ENCODE peak calls at places on chromosomes 2 and 18, in four cellular contexts. O is AG20443, U is SW 1271, X is HEK293T. Y is an unnamed sample.

GRCh38 chr2:85905187-85905666 is 16.4 kb upstream of the ST3GAL5 start:
- DNase-seq in O (peak; percentile 68), U (no peak), X (no peak), Y (no peak)

GRCh38 chr2:168593713-168594112 is 137.6 kb downstream of the CERS6 start:
- DNase-seq in O (no peak), U (no peak), X (no peak), Y (no peak)

GRCh38 chr2:113167115-113167932 is 6.4 kb upstream of the PSD4 start:
- DNase-seq in U (no peak), X (peak; percentile 6), O (peak; percentile 56), Y (no peak)

GRCh38 chr2:25103287-25103871 is 61.5 kb downstream of the EFR3B start:
- DNase-seq in X (no peak), U (no peak), O (peak; percentile 91), Y (peak; percentile 56)

GRCh38 chr2:181157326-181157725 is 176.9 kb downstream of the UBE2E3 start:
- DNase-seq in U (no peak), O (peak; percentile 57), X (no peak), Y (no peak)

GRCh38 chr2:109527079-109527478 is 86.7 kb downstream of the SEPTIN10 start:
- DNase-seq in X (no peak), O (no peak), U (no peak), Y (no peak)

GRCh38 chr2:241835605-241836004 is 23.1 kb downstream of the PDCD1 start:
- DNase-seq in U (no peak), X (no peak), O (no peak), Y (no peak)

GRCh38 chr2:219104107-219105050 is 43.7 kb upstream of the IHH start:
- DNase-seq in X (peak; percentile 63), O (peak; percentile 63), U (no peak), Y (no peak)

GRCh38 chr18:61582205-61582710 is 249.0 kb downstream of the CDH20 start:
- DNase-seq in X (no peak), U (no peak), O (peak; percentile 11), Y (no peak)